ENCODE peak calls at places on chromosomes 6 and 20, in five cellular contexts. U, G, D, C and J are unnamed samples.

GRCh38 chr6:134787261-134787871 is 162.5 kb downstream of the ALDH8A1 start:
- DNase-seq in U (no peak), G (no peak), D (no peak), C (no peak), J (no peak)

GRCh38 chr20:60806824-60807223 is 445.2 kb upstream of the CDH4 start:
- DNase-seq in U (no peak), G (no peak), D (no peak), C (no peak), J (no peak)

GRCh38 chr20:37907677-37908397 is 4.9 kb downstream of the VSTM2L start:
- DNase-seq in U (no peak), G (no peak), D (no peak), C (no peak), J (no peak)

GRCh38 chr6:63573140-63573898 is 1.0 kb downstream of the LOC128125822 start:
- DNase-seq in U (peak; percentile 39), G (peak; percentile 85), D (peak; percentile 76), C (peak; percentile 55), J (peak; percentile 36)

GRCh38 chr20:5674176-5674660 is 76.0 kb upstream of the SHLD1 start:
- DNase-seq in U (peak; percentile 43), G (peak; percentile 28), D (no peak), C (peak; percentile 94), J (peak; percentile 32)

GRCh38 chr6:51432481-51432880 is 613.8 kb downstream of the TFAP2B start:
- DNase-seq in U (no peak), G (no peak), D (no peak), C (no peak), J (no peak)

GRCh38 chr6:53986721-53987526 is 124.3 kb upstream of the MLIP start:
- DNase-seq in U (no peak), G (no peak), D (no peak), C (no peak), J (no peak)

GRCh38 chr20:54090230-54091119 is 20.1 kb upstream of the BCAS1 start:
- DNase-seq in U (no peak), G (no peak), D (no peak), C (no peak), J (no peak)

GRCh38 chr20:53826597-53827291 is 233.1 kb upstream of the ZNF217 start:
- DNase-seq in U (no peak), G (no peak), D (no peak), C (no peak), J (no peak)

GRCh38 chr6:44474643-44475042 is 87.1 kb downstream of the CDC5L start:
- DNase-seq in U (no peak), G (no peak), D (no peak), C (no peak), J (no peak)

GRCh38 chr6:131858765-131859490 is 51.1 kb downstream of the ENPP1 start:
- DNase-seq in U (no peak), G (no peak), D (no peak), C (no peak), J (no peak)

GRCh38 chr6:41497573-41497972 is 48.6 kb upstream of the FOXP4 start:
- DNase-seq in U (no peak), G (no peak), D (no peak), C (no peak), J (no peak)

GRCh38 chr20:4151991-4152695 is 136.8 kb upstream of the RNF24 start:
- DNase-seq in U (no peak), G (no peak), D (no peak), C (peak; percentile 34), J (no peak)

GRCh38 chr6:32056254-32056653 is 18.0 kb downstream of the CYP21A2 start:
- DNase-seq in U (no peak), G (no peak), D (no peak), C (no peak), J (no peak)

GRCh38 chr6:26607434-26608230 is 10.9 kb downstream of the ABT1 start:
- DNase-seq in U (no peak), G (peak; percentile 81), D (no peak), C (no peak), J (no peak)

GRCh38 chr20:4272225-4272624 is 256.9 kb upstream of the RNF24 start:
- DNase-seq in U (no peak), G (no peak), D (no peak), C (no peak), J (no peak)

GRCh38 chr6:170476360-170476759 is 76.7 kb downstream of the PSMB1 start:
- DNase-seq in U (no peak), G (no peak), D (no peak), C (peak; percentile 40), J (no peak)

GRCh38 chr20:18046535-18046934 is 11.2 kb downstream of the OVOL2 start:
- DNase-seq in U (no peak), G (no peak), D (no peak), C (no peak), J (no peak)

GRCh38 chr20:39993737-39994136 is 695.3 kb downstream of the MAFB start:
- DNase-seq in U (no peak), G (no peak), D (no peak), C (no peak), J (no peak)

GRCh38 chr20:63628246-63628975 is 1.5 kb upstream of the GMEB2 start:
- DNase-seq in U (no peak), G (peak; percentile 91), D (no peak), C (peak; percentile 65), J (no peak)

GRCh38 chr6:73062837-73063236 is 162.5 kb downstream of the KHDC1L start:
- DNase-seq in U (no peak), G (no peak), D (no peak), C (no peak), J (no peak)

GRCh38 chr6:43971776-43972126 is 155.5 kb downstream of the MRPL14 start:
- DNase-seq in U (no peak), G (no peak), D (no peak), C (no peak), J (no peak)

GRCh38 chr6:36757206-36757605 is 59.6 kb downstream of the RAB44 start:
- DNase-seq in U (no peak), G (no peak), D (no peak), C (peak; percentile 68), J (no peak)

GRCh38 chr6:13272131-13273046 is 55.9 kb downstream of the TBC1D7 start:
- DNase-seq in U (no peak), G (peak; percentile 85), D (no peak), C (peak; percentile 67), J (no peak)

GRCh38 chr6:8277769-8278168 is 157.6 kb downstream of the SLC35B3 start:
- DNase-seq in U (no peak), G (no peak), D (no peak), C (no peak), J (no peak)

GRCh38 chr6:100726741-100727140 is 154.4 kb downstream of the ASCC3 start:
- DNase-seq in U (no peak), G (no peak), D (no peak), C (no peak), J (no peak)

DNA sequence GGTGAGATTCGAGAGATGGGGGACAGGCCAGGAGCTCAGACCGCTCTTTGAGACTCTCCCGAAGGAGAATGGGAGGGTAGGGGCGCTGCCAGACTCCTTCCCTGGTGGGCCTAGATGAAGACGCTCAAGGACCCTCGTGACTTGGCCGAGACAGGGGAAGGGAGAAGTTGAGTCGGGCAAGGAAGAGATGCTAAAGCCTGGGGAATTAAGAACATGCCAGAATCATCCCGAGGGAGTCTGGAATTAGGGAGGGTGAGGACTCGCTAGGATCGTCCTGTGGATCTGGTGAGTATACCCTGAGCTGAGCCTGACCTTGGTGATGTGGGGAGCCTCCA is 529 bp downstream of the UBE2C start:
- DNase-seq in U (no peak), G (no peak), D (no peak), C (no peak), J (no peak)
- TF ChIP-seq POLR2A in U (no peak), G (no peak), D (no peak), C (no peak), J (no peak)

DNA sequence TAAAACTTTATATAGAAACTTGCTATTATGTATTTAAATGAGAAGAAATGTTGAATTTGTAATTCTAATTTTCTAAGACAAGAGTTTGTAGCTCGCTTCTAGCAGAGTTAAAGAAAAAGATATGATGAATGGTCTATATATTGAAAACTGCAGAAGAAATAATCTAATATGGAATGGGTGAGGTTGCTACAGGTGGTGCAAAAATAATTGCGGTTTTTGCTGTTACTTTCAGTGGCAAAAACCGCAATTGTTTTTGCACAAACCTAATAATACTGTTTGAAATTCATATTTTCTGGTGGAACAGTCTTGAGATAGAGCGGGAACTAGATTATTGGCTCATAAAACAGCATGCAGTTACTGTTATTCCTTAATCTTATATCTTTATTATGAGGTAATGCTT is 23.9 kb downstream of the EYA4 start:
- DNase-seq in U (no peak), G (no peak), D (no peak), C (no peak), J (no peak)
- TF ChIP-seq TAF1 in U (no peak), G (no peak), D (no peak), C (no peak), J (no peak)

DNA sequence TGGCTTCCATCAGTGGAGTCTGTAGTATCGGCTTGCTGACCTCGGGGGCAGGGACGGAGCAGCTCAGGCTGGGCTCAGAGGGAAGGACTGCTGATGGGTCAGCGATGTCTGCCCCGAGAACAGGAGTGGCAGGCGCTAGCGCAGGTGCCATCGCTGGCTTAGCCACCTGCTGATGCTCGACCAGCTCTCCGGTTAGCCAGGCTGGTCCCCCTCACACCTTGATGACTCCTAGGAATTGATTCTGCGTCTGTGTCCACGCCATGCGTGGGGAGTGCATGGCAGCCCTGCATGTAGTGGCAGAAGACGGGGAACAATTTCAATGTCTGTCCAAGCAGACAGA is 6.6 kb downstream of the SS18L1 start:
- DNase-seq in U (no peak), G (no peak), D (no peak), C (no peak), J (no peak)
- TF ChIP-seq POLR2AphosphoS5 in U (no peak), G (no peak), D (no peak), C (no peak), J (no peak)

GRCh38 chr6:109383438-109383940 is 1.2 kb upstream of the CD164 start:
- DNase-seq in U (no peak), G (no peak), D (no peak), C (no peak), J (no peak)

GRCh38 chr6:109379706-109380105 is 2.6 kb downstream of the CD164 start:
- DNase-seq in U (no peak), G (no peak), D (no peak), C (no peak), J (no peak)

GRCh38 chr6:109381747-109382575 is at the start of gene CD164:
- DNase-seq in U (peak; percentile 80), G (peak; percentile 97), D (peak; percentile 75), C (peak; percentile 83), J (peak; percentile 84)

GRCh38 chr6:109381007-109381746 is 1.1 kb downstream of the CD164 start:
- DNase-seq in U (no peak), G (no peak), D (no peak), C (no peak), J (no peak)

DNA sequence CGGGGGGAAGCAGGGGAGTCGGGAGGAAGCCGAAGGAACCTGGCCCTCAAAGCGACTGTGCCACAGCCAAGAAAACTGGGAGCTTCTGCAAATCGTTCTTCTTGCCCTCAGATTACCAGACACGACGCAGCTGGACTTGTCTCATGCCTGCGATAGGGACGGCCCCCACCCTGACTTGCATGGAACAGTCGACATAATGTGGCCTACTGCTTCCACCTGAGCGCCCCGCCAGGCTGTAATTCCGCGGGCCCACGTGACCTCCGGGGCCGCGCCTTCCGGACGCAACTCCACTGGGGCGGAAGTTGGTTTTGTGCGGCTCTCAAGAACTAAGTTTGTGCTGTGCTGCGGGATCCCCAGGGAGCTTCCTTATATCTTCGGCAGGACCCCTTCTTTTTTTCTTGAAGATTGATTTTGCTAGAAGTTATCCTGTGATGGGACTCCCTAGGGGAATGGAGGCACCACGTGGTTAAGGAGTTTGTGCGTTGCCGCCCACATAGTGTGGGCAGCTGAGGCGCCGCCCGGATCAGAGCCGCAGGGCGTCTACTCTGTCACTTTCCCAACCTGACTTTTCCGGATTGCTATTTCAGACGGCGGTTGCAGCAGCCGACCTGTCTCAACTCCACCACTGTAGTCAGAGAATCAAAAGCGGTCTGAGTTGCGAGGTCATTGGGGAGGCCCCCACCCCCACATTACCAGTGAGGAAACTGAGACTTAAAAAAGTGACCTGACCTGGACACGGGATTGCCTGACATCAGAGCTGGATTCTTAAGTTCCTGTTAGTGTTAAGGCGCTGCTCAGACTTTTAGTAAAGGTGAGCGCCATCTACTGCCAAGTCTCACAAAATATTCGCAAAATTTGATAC is 540 bp upstream of the CD164 start:
- DNase-seq in U (peak; percentile 67), G (peak; percentile 96), D (peak; percentile 59), C (peak; percentile 82), J (peak; percentile 69)
- TF ChIP-seq POLR2A in U (peak; percentile 41), G (peak; percentile 59), D (peak; percentile 79), C (peak; percentile 75), J (peak; percentile 43)